ENCODE peak calls at places on chromosomes 7 and 10, in nine cellular contexts. I is A549, B is HFF-Myc, F is esophagus squamous epithelium, Q is fibroblast of lung, J is cardiac fibroblast, Y is mammary epithelial cell, N is BJ, G is AG10803. T is an unnamed sample.

GRCh38 chr7:130432886-130433285 is 7.9 kb downstream of the CEP41 start:
- DNase-seq in I (no peak), B (no peak), F (no peak), Q (peak), J (peak), Y (peak), N (no peak), G (no peak), T (peak)

GRCh38 chr7:137074386-137075030 is 206.1 kb downstream of the CHRM2 start:
- DNase-seq in I (no peak), B (no peak), F (no peak), Q (peak), J (peak), Y (no peak), N (peak), G (peak), T (peak)

GRCh38 chr10:116160271-116160670 is 112.7 kb downstream of the GFRA1 start:
- DNase-seq in I (no peak), B (no peak), F (no peak), Q (no peak), J (no peak), Y (no peak), N (no peak), G (no peak), T (no peak)

GRCh38 chr7:148987751-148988512 is 40.4 kb downstream of the PDIA4 start:
- DNase-seq in I (peak), B (no peak), F (no peak), Q (no peak), J (no peak), Y (peak), N (no peak), G (no peak), T (peak)

GRCh38 chr7:39951943-39952194 is 1.8 kb downstream of the CDK13 start:
- DNase-seq in I (no peak), B (no peak), F (no peak), Q (no peak), J (no peak), Y (no peak), N (no peak), G (no peak), T (no peak)

GRCh38 chr7:78970440-78970916 is 483.0 kb downstream of the MAGI2 start:
- DNase-seq in I (no peak), B (no peak), F (no peak), Q (no peak), J (no peak), Y (no peak), N (peak), G (peak), T (no peak)

GRCh38 chr10:122374246-122374858 is at the start of gene PLEKHA1:
- DNase-seq in I (peak), B (peak), F (peak), Q (peak), J (peak), Y (peak), N (peak), G (peak), T (peak)

GRCh38 chr7:48438196-48438595 is 266.9 kb downstream of the ABCA13 start:
- DNase-seq in I (peak), B (no peak), F (no peak), Q (no peak), J (no peak), Y (no peak), N (no peak), G (no peak), T (peak)

GRCh38 chr7:121500659-121501058 is 104.6 kb upstream of the FAM3C start:
- DNase-seq in I (no peak), B (no peak), F (no peak), Q (peak), J (no peak), Y (peak), N (no peak), G (no peak), T (no peak)

GRCh38 chr7:114081606-114082425 is 163.0 kb upstream of the PPP1R3A start:
- DNase-seq in I (peak), B (peak), F (no peak), Q (peak), J (peak), Y (peak), N (peak), G (peak), T (peak)

GRCh38 chr7:93025389-93025788 is 92.4 kb downstream of the SAMD9 start:
- DNase-seq in I (no peak), B (no peak), F (no peak), Q (no peak), J (no peak), Y (no peak), N (no peak), G (no peak), T (no peak)

GRCh38 chr10:42551582-42552187 is 86.7 kb downstream of the ZNF33B start:
- DNase-seq in I (peak), B (no peak), F (no peak), Q (peak), J (no peak), Y (peak), N (no peak), G (peak), T (peak)

GRCh38 chr10:125840955-125841354 is 17.6 kb downstream of the BCCIP start:
- DNase-seq in I (peak), B (peak), F (no peak), Q (peak), J (peak), Y (no peak), N (no peak), G (no peak), T (peak)

GRCh38 chr7:154472332-154472731 is 420.1 kb downstream of the DPP6 start:
- DNase-seq in I (no peak), B (no peak), F (no peak), Q (no peak), J (no peak), Y (no peak), N (no peak), G (no peak), T (no peak)

GRCh38 chr7:81604075-81604807 is 165.6 kb downstream of the HGF start:
- DNase-seq in I (peak), B (no peak), F (no peak), Q (peak), J (peak), Y (no peak), N (no peak), G (no peak), T (peak)
- H3K4me3 ChIP-seq in I (no peak), B (no peak), F (no peak), Q (no peak), J (no peak), Y (no peak), N (no peak), G (no peak), T (no peak)

GRCh38 chr10:28939352-28940157 is 262.2 kb downstream of the BAMBI start:
- DNase-seq in I (peak), B (no peak), F (no peak), Q (peak), J (peak), Y (no peak), N (no peak), G (peak), T (peak)
- TF ChIP-seq CTCF in I (peak), B (peak), F (no peak), Q (peak), J (no peak), Y (no peak), N (no peak), G (peak), T (peak)

DNA sequence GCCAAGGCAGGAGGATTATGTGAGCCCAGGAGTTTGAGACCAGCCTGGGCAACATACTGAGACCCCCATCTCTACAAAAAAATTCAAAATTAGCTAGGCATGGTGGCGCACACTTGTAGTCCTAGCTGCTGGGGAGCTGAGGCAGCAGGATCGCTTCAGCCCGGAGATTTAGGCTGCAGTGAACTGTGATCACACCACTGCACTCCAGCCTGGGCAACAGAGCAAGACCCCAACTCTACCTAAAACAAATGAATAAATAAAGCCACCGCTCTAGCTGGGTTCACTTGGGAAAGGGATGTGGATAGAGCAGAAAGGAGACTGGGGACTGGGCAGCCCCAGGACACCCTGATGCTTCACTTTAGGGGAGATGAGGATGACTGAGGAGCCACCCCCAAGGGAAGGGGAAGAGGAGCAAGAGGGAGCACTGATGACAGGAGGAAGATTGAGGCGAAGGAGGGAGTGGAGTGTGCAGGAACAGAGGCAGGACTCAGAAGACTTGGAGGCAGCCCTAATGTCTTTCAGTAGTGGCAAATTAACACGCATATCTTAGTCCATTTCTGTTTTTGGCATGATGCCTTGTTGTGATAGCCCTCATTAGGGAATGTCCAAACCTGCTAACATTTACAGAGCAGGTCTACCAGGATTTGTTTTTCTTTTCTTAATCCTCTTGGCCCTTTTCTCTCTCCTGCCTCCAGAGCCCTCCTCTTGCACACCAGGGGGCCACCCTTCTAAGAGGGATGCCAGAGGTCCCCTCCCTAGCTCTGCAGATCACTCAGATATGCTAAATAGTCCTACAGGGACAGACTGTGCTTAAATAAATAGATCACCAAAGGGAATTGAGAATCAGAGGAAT is 88.3 kb downstream of the C10orf105 start:
- DNase-seq in I (no peak), B (no peak), F (no peak), Q (no peak), J (no peak), Y (no peak), N (no peak), G (no peak), T (no peak)
- H3K4me3 ChIP-seq in I (no peak), B (no peak), F (no peak), Q (no peak), J (no peak), Y (no peak), N (no peak), G (no peak), T (no peak)

GRCh38 chr7:69211739-69212138 is 386.5 kb upstream of the AUTS2 start:
- DNase-seq in I (peak), B (no peak), F (no peak), Q (no peak), J (no peak), Y (no peak), N (no peak), G (no peak), T (no peak)
- TF ChIP-seq CTCF in I (peak), B (no peak), F (no peak), Q (no peak), J (no peak), Y (no peak), N (no peak), G (no peak), T (no peak)

GRCh38 chr7:27138987-27139334 is 4.5 kb downstream of the HOXA5 start:
- DNase-seq in I (no peak), B (no peak), F (no peak), Q (no peak), J (no peak), Y (no peak), N (no peak), G (no peak), T (no peak)
- H3K4me3 ChIP-seq in I (no peak), B (no peak), F (no peak), Q (peak), J (no peak), Y (peak), N (no peak), G (no peak), T (no peak)